ENCODE peak calls at places on chromosomes 4 and X, in eight cellular contexts. K is HFFc6; G is CD8-positive, alpha-beta memory T cell; L is GM04504; B is amygdala; V is AG20443; J is NAMALWA; M is GM06990. W is an unnamed sample.

GRCh38 chr4:173200103-173200502 is 31.5 kb downstream of the GALNT7 start:
- DNase-seq in K (no peak), G (no peak), L (no peak), B (no peak), V (no peak), J (no peak), M (no peak), W (no peak)

GRCh38 chr4:7073526-7074390 is 5.9 kb upstream of the GRPEL1 start:
- DNase-seq in K (peak), G (no peak), L (peak), B (no peak), V (peak), J (peak), M (no peak), W (peak)

GRCh38 chr4:155085843-155086530 is 122.4 kb upstream of the NPY2R start:
- DNase-seq in K (no peak), G (no peak), L (no peak), B (no peak), V (no peak), J (no peak), M (no peak), W (no peak)

GRCh38 chr4:4559596-4559995 is 17.7 kb upstream of the STX18 start:
- DNase-seq in K (peak), G (no peak), L (no peak), B (no peak), V (no peak), J (no peak), M (no peak), W (no peak)

GRCh38 chr4:142036795-142037583 is 400.6 kb downstream of the IL15 start:
- DNase-seq in K (peak), G (no peak), L (no peak), B (no peak), V (peak), J (no peak), M (no peak), W (no peak)

GRCh38 chrX:13750204-13750603 is 15.7 kb downstream of the OFD1 start:
- DNase-seq in K (peak), G (no peak), L (peak), B (no peak), V (peak), J (peak), M (no peak), W (peak)

GRCh38 chrX:68724531-68725020 is 77.1 kb downstream of the STARD8 start:
- DNase-seq in K (no peak), G (no peak), L (no peak), B (no peak), V (no peak), J (no peak), M (no peak), W (no peak)

GRCh38 chrX:108122748-108123147 is 31.2 kb downstream of the ATG4A start:
- DNase-seq in K (peak), G (no peak), L (peak), B (no peak), V (peak), J (no peak), M (no peak), W (no peak)

GRCh38 chr4:25160714-25161598 is 707 bp upstream of the SEPSECS start:
- DNase-seq in K (peak), G (no peak), L (no peak), B (no peak), V (peak), J (no peak), M (no peak), W (no peak)

GRCh38 chr4:38601244-38601915 is 62.6 kb upstream of the KLF3 start:
- DNase-seq in K (no peak), G (no peak), L (no peak), B (no peak), V (no peak), J (no peak), M (no peak), W (no peak)

GRCh38 chr4:74873545-74874295 is 59.2 kb upstream of the PARM1 start:
- DNase-seq in K (no peak), G (no peak), L (no peak), B (no peak), V (no peak), J (peak), M (peak), W (no peak)

GRCh38 chr4:15577508-15577907 is 77.6 kb downstream of the FBXL5 start:
- DNase-seq in K (peak), G (no peak), L (no peak), B (no peak), V (peak), J (no peak), M (no peak), W (no peak)

GRCh38 chrX:145820825-145821224 is 3.2 kb downstream of the SLITRK2 start:
- DNase-seq in K (no peak), G (no peak), L (no peak), B (no peak), V (no peak), J (no peak), M (no peak), W (no peak)

GRCh38 chr4:97987019-97987648 is 156.1 kb downstream of the STPG2 start:
- DNase-seq in K (peak), G (no peak), L (no peak), B (no peak), V (no peak), J (peak), M (no peak), W (peak)

GRCh38 chr4:74223801-74224200 is 65.9 kb downstream of the MTHFD2L start:
- DNase-seq in K (peak), G (no peak), L (no peak), B (no peak), V (peak), J (no peak), M (no peak), W (no peak)

GRCh38 chr4:76896048-76896447 is 1.9 kb downstream of the SOWAHB start:
- DNase-seq in K (no peak), G (no peak), L (no peak), B (no peak), V (no peak), J (no peak), M (no peak), W (no peak)

GRCh38 chr4:41098093-41098492 is 116.2 kb downstream of the APBB2 start:
- DNase-seq in K (no peak), G (no peak), L (no peak), B (no peak), V (no peak), J (no peak), M (no peak), W (no peak)

GRCh38 chrX:119156241-119156640 is 28.6 kb upstream of the KIAA1210 start:
- DNase-seq in K (no peak), G (no peak), L (no peak), B (no peak), V (no peak), J (no peak), M (no peak), W (no peak)

GRCh38 chrX:10833299-10834169 is 213.1 kb upstream of the MID1 start:
- DNase-seq in K (no peak), G (no peak), L (no peak), B (no peak), V (peak), J (no peak), M (no peak), W (peak)

GRCh38 chrX:102765217-102765616 is 44.7 kb downstream of the GPRASP3 start:
- DNase-seq in K (peak), G (no peak), L (peak), B (no peak), V (peak), J (no peak), M (no peak), W (no peak)

GRCh38 chr4:188246488-188246887 is 107.2 kb downstream of the TRIML1 start:
- DNase-seq in K (no peak), G (no peak), L (no peak), B (no peak), V (no peak), J (no peak), M (no peak), W (peak)

GRCh38 chr4:184755278-184755677 is 21.4 kb upstream of the CENPU start:
- DNase-seq in K (peak), G (no peak), L (peak), B (no peak), V (peak), J (no peak), M (no peak), W (no peak)

GRCh38 chrX:13482764-13483552 is 86.4 kb upstream of the EGFL6 start:
- DNase-seq in K (no peak), G (no peak), L (no peak), B (no peak), V (no peak), J (no peak), M (no peak), W (no peak)

GRCh38 chr4:189029961-189030360 is 890.7 kb downstream of the TRIML1 start:
- DNase-seq in K (no peak), G (no peak), L (no peak), B (no peak), V (no peak), J (no peak), M (no peak), W (no peak)

GRCh38 chr4:51831133-51831532 is 11.8 kb upstream of the DCUN1D4 start:
- DNase-seq in K (peak), G (peak), L (no peak), B (peak), V (peak), J (peak), M (no peak), W (peak)

GRCh38 chrX:100410083-100410590 is at the start of gene PCDH19:
- DNase-seq in K (no peak), G (no peak), L (peak), B (no peak), V (peak), J (no peak), M (no peak), W (peak)

GRCh38 chr4:78528327-78528726 is 23.2 kb upstream of the ANXA3 start:
- DNase-seq in K (peak), G (no peak), L (no peak), B (no peak), V (peak), J (no peak), M (no peak), W (no peak)

GRCh38 chr4:5030152-5030668 is 11.0 kb upstream of the CYTL1 start:
- DNase-seq in K (no peak), G (no peak), L (no peak), B (no peak), V (no peak), J (no peak), M (no peak), W (no peak)

GRCh38 chr4:143399113-143399949 is 62.7 kb downstream of the GAB1 start:
- DNase-seq in K (peak), G (no peak), L (no peak), B (no peak), V (peak), J (peak), M (no peak), W (peak)

GRCh38 chr4:160864253-160864652 is 1299.5 kb downstream of the FSTL5 start:
- DNase-seq in K (no peak), G (no peak), L (no peak), B (no peak), V (no peak), J (no peak), M (no peak), W (no peak)

GRCh38 chr4:151114986-151115385 is 15.6 kb downstream of the RPS3A start:
- DNase-seq in K (peak), G (no peak), L (no peak), B (no peak), V (no peak), J (no peak), M (no peak), W (no peak)

GRCh38 chr4:124530464-124531077 is 182.0 kb downstream of the ANKRD50 start:
- DNase-seq in K (peak), G (no peak), L (peak), B (no peak), V (no peak), J (no peak), M (no peak), W (no peak)

GRCh38 chr4:151484396-151485102 is 75.6 kb downstream of the FHIP1A start:
- DNase-seq in K (peak), G (no peak), L (peak), B (no peak), V (peak), J (no peak), M (no peak), W (peak)

GRCh38 chr4:8387615-8388266 is 52.8 kb downstream of the ACOX3 start:
- DNase-seq in K (no peak), G (no peak), L (no peak), B (no peak), V (no peak), J (no peak), M (no peak), W (no peak)

GRCh38 chr4:137664055-137664405 is 131.7 kb upstream of the PCDH18 start:
- DNase-seq in K (peak), G (no peak), L (peak), B (no peak), V (peak), J (no peak), M (no peak), W (peak)

GRCh38 chrX:64580035-64580434 is 184.8 kb upstream of the MTMR8 start:
- DNase-seq in K (no peak), G (no peak), L (no peak), B (no peak), V (no peak), J (peak), M (no peak), W (peak)

GRCh38 chr4:2009651-2010233 is 968 bp upstream of the NELFA start:
- DNase-seq in K (peak), G (peak), L (peak), B (no peak), V (peak), J (peak), M (peak), W (peak)

GRCh38 chr4:174681723-174682300 is 147.2 kb downstream of the GLRA3 start:
- DNase-seq in K (no peak), G (no peak), L (no peak), B (no peak), V (peak), J (no peak), M (no peak), W (no peak)

GRCh38 chr4:74039065-74039763 is 725 bp upstream of the CXCL3 start:
- DNase-seq in K (no peak), G (no peak), L (no peak), B (no peak), V (no peak), J (no peak), M (no peak), W (no peak)

GRCh38 chr4:7160439-7160838 is 31.9 kb upstream of the SORCS2 start:
- DNase-seq in K (no peak), G (no peak), L (no peak), B (peak), V (no peak), J (no peak), M (no peak), W (no peak)